ENCODE peak calls at places on chromosomes 4 and X, in ten cellular contexts. O is left ventricle myocardium inferior, S is H7, P is upper lobe of right lung, B is GM12864, V is ovary, T is body of pancreas, K is astrocyte, H is adipocyte, R is IMR-90. Q is an unnamed sample.
A peak's percentile ranks its signal among the peaks of the same experiment; 100 is the strongest.

GRCh38 chr4:153532227-153532626 is 66.1 kb downstream of the TMEM131L start:
- DNase-seq in O (no peak), S (no peak), P (no peak), B (no peak), V (no peak), T (no peak), K (no peak), H (no peak), R (no peak), Q (no peak)

GRCh38 chr4:56757270-56757746 is 64.2 kb downstream of the SPINK2 start:
- DNase-seq in O (no peak), S (no peak), P (no peak), B (no peak), V (no peak), T (no peak), K (peak; percentile 63), H (peak; percentile 46), R (peak; percentile 75), Q (no peak)

GRCh38 chrX:23742174-23742692 is 843 bp downstream of the ACOT9 start:
- DNase-seq in O (no peak), S (peak; percentile 36), P (no peak), B (no peak), V (peak; percentile 13), T (peak; percentile 58), K (peak; percentile 68), H (peak; percentile 86), R (peak; percentile 74), Q (peak; percentile 34)

GRCh38 chr4:78451407-78451806 is 100.2 kb upstream of the ANXA3 start:
- DNase-seq in O (no peak), S (no peak), P (no peak), B (no peak), V (no peak), T (no peak), K (no peak), H (no peak), R (no peak), Q (no peak)

GRCh38 chr4:156799121-156799589 is 172.4 kb downstream of the PDGFC start:
- DNase-seq in O (no peak), S (no peak), P (no peak), B (no peak), V (no peak), T (no peak), K (peak; percentile 44), H (peak; percentile 67), R (peak; percentile 45), Q (no peak)

GRCh38 chr4:108224628-108225053 is 55.9 kb upstream of the LEF1 start:
- DNase-seq in O (no peak), S (no peak), P (no peak), B (no peak), V (no peak), T (peak; percentile 54), K (peak; percentile 65), H (no peak), R (peak; percentile 13), Q (no peak)

GRCh38 chrX:31070057-31070468 is 1.8 kb downstream of the FTHL17 start:
- DNase-seq in O (no peak), S (no peak), P (no peak), B (no peak), V (no peak), T (no peak), K (no peak), H (no peak), R (no peak), Q (no peak)

GRCh38 chrX:21658746-21659145 is 616 bp upstream of the KLHL34 start:
- DNase-seq in O (no peak), S (no peak), P (no peak), B (no peak), V (no peak), T (no peak), K (no peak), H (no peak), R (no peak), Q (peak; percentile 1)

GRCh38 chr4:181674315-181674714 is 568.9 kb upstream of the TENM3 start:
- DNase-seq in O (no peak), S (no peak), P (no peak), B (no peak), V (no peak), T (no peak), K (peak; percentile 78), H (peak; percentile 76), R (peak; percentile 62), Q (no peak)

GRCh38 chr4:54100607-54101189 is 735 bp downstream of the GSX2 start:
- DNase-seq in O (no peak), S (peak; percentile 70), P (no peak), B (no peak), V (no peak), T (no peak), K (no peak), H (peak; percentile 45), R (no peak), Q (no peak)
- H3K4me3 ChIP-seq in O (peak overlapping the region; percentile 60), S (peak overlapping the region; percentile 35), P (peak overlapping the region; percentile 19), B (peak overlapping the region; percentile 13), V (no peak overlapping the region), T (no peak overlapping the region), K (no peak overlapping the region), H (peak overlapping the region; percentile 73), R (peak overlapping the region; percentile 40), Q (no peak overlapping the region)

GRCh38 chr4:98659741-98660507 is 1.5 kb upstream of the TSPAN5 start:
- DNase-seq in O (no peak), S (no peak), P (no peak), B (no peak), V (no peak), T (no peak), K (peak; percentile 68), H (peak; percentile 74), R (peak; percentile 58), Q (no peak)
- H3K4me3 ChIP-seq in O (peak overlapping the region; percentile 74), S (no peak overlapping the region), P (no peak overlapping the region), B (no peak overlapping the region), V (no peak overlapping the region), T (no peak overlapping the region), K (peak overlapping the region; percentile 79), H (peak overlapping the region; percentile 12), R (no peak overlapping the region), Q (no peak overlapping the region)

GRCh38 chr4:122832732-122833131 is 6.1 kb downstream of the FGF2 start:
- DNase-seq in O (no peak), S (no peak), P (no peak), B (no peak), V (no peak), T (no peak), K (peak; percentile 45), H (peak; percentile 25), R (peak; percentile 29), Q (no peak)

GRCh38 chr4:122827899-122828601 is 1.4 kb downstream of the FGF2 start:
- DNase-seq in O (no peak), S (peak; percentile 85), P (no peak), B (peak; percentile 85), V (peak; percentile 48), T (peak; percentile 37), K (peak; percentile 64), H (peak; percentile 87), R (peak; percentile 77), Q (peak; percentile 65)

GRCh38 chr4:122831515-122832196 is 5.0 kb downstream of the FGF2 start:
- DNase-seq in O (no peak), S (no peak), P (no peak), B (no peak), V (no peak), T (no peak), K (peak; percentile 37), H (peak; percentile 65), R (peak; percentile 44), Q (no peak)

GRCh38 chr4:122827258-122827887 is 742 bp downstream of the FGF2 start:
- DNase-seq in O (peak; percentile 42), S (peak; percentile 67), P (peak; percentile 66), B (no peak), V (peak; percentile 54), T (peak; percentile 17), K (no peak), H (peak; percentile 78), R (peak; percentile 25), Q (peak; percentile 85)

GRCh38 chr4:122830392-122831095 is 3.9 kb downstream of the FGF2 start:
- DNase-seq in O (no peak), S (no peak), P (no peak), B (no peak), V (no peak), T (no peak), K (peak; percentile 28), H (peak; percentile 78), R (no peak), Q (no peak)
- H3K4me3 ChIP-seq in O (no peak overlapping the region), S (no peak overlapping the region), P (no peak overlapping the region), B (no peak overlapping the region), V (no peak overlapping the region), T (no peak overlapping the region), K (no peak overlapping the region), H (no peak overlapping the region), R (no peak overlapping the region), Q (no peak overlapping the region)

DNA sequence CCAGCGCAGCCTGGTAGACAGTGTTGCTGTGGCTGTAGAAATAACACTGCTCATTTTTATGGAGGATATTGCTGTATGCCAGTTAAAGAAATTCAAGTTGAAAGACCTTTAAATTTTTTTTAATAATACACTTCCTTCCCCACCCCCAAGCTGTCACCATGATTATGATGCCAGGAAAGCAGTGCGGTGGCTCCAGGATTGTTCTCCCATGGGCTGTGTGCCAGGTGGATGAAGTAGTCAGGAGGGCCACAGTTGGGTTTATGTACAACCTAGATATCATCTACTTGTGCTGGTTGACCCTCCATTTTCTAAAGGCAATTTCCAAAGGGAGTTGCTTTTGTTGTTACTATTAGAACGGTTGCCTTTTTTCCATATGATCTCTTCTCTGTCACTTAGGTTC is 136.6 kb downstream of the AFF1 start:
- DNase-seq in O (no peak), S (no peak), P (no peak), B (no peak), V (no peak), T (peak; percentile 63), K (no peak), H (no peak), R (no peak), Q (no peak)
- H3K4me3 ChIP-seq in O (no peak overlapping the region), S (no peak overlapping the region), P (no peak overlapping the region), B (no peak overlapping the region), V (no peak overlapping the region), T (no peak overlapping the region), K (no peak overlapping the region), H (no peak overlapping the region), R (no peak overlapping the region), Q (no peak overlapping the region)

DNA sequence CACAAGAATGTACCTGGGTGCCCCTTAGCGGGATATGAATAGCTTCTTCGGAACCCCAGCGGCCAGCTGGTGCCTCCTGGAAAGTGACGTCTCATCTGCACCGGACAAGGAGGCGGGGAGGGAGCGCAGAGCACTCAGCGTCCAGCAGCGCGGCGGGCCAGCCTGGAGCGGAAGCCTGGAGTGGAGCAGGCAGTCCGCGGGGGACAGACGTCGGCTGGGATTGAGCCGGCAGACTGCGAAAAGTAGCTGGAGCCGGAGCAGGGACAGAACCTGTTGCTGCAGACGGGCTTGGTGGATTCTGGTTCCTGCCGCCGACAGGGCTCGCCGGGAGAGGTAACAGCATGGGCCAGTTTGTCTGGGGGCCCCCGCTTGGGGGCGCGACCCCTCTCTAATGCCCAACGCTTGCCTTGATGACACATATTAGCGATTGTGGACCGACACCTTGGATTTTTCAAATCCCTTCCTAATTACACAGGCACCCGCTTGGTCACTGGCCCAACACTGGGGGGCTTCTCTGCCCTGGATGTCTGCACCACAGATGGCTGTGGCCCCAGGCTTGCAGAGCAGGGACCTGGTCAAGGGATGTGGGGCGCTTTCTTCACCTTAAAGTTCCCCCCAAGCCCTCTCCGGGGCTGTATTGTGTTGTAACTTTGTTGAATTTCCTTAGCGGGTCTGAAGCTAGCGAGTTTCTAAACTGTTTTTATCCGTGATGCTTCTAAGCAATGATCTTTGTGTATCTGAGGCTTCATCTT is at the start of gene NPFFR2:
- DNase-seq in O (peak; percentile 15), S (peak; percentile 59), P (peak; percentile 77), B (no peak), V (no peak), T (peak; percentile 42), K (peak; percentile 51), H (peak; percentile 7), R (no peak), Q (peak; percentile 3)
- H3K4me3 ChIP-seq in O (peak within 1 kb of the TSS; percentile 33), S (peak within 1 kb of the TSS; percentile 49), P (peak within 1 kb of the TSS; percentile 12), B (no peak within 1 kb of the TSS), V (no peak within 1 kb of the TSS), T (no peak within 1 kb of the TSS), K (peak within 1 kb of the TSS; percentile 54), H (peak within 1 kb of the TSS; percentile 42), R (no peak within 1 kb of the TSS), Q (no peak within 1 kb of the TSS)

Q was measured in GM06990.